ENCODE peak calls at places on chromosomes 4 and X, in nine cellular contexts. One of them, this sample, is unnamed.

GRCh38 chrX:6732101-6732500 is 197.2 kb upstream of the VCX3A start:
- DNase-seq in IMR-90: no peak
- DNase-seq in brain microvascular endothelial cell: no peak
- DNase-seq in CD8-positive, alpha-beta memory T cell: no peak
- DNase-seq in neural progenitor cell: no peak
- DNase-seq in AG04450: no peak
- DNase-seq in WERI-Rb-1: no peak
- DNase-seq in Panc1: no peak
- DNase-seq in aorta: no peak
- DNase-seq in this sample: no peak

GRCh38 chr4:28686618-28687017 is 1826.0 kb downstream of the STIM2 start:
- DNase-seq in brain microvascular endothelial cell: peak
- DNase-seq in IMR-90: peak
- DNase-seq in neural progenitor cell: peak
- DNase-seq in CD8-positive, alpha-beta memory T cell: no peak
- DNase-seq in aorta: no peak
- DNase-seq in WERI-Rb-1: peak
- DNase-seq in AG04450: no peak
- DNase-seq in Panc1: peak
- DNase-seq in this sample: peak

GRCh38 chr4:143397887-143398286 is 61.2 kb downstream of the GAB1 start:
- DNase-seq in neural progenitor cell: no peak
- DNase-seq in brain microvascular endothelial cell: no peak
- DNase-seq in WERI-Rb-1: no peak
- DNase-seq in Panc1: no peak
- DNase-seq in AG04450: no peak
- DNase-seq in CD8-positive, alpha-beta memory T cell: no peak
- DNase-seq in IMR-90: peak
- DNase-seq in aorta: no peak
- DNase-seq in this sample: no peak

GRCh38 chr4:30538794-30539193 is 181.4 kb upstream of the PCDH7 start:
- DNase-seq in aorta: no peak
- DNase-seq in IMR-90: no peak
- DNase-seq in brain microvascular endothelial cell: no peak
- DNase-seq in WERI-Rb-1: no peak
- DNase-seq in AG04450: no peak
- DNase-seq in CD8-positive, alpha-beta memory T cell: no peak
- DNase-seq in Panc1: no peak
- DNase-seq in neural progenitor cell: no peak
- DNase-seq in this sample: no peak

GRCh38 chr4:76001760-76002159 is 5.5 kb downstream of the CXCL9 start:
- DNase-seq in IMR-90: no peak
- DNase-seq in AG04450: no peak
- DNase-seq in CD8-positive, alpha-beta memory T cell: no peak
- DNase-seq in Panc1: no peak
- DNase-seq in brain microvascular endothelial cell: no peak
- DNase-seq in neural progenitor cell: no peak
- DNase-seq in aorta: no peak
- DNase-seq in WERI-Rb-1: no peak
- DNase-seq in this sample: no peak

GRCh38 chr4:81564025-81564424 is 92.3 kb upstream of the RASGEF1B start:
- DNase-seq in Panc1: no peak
- DNase-seq in aorta: no peak
- DNase-seq in neural progenitor cell: no peak
- DNase-seq in IMR-90: no peak
- DNase-seq in brain microvascular endothelial cell: no peak
- DNase-seq in CD8-positive, alpha-beta memory T cell: no peak
- DNase-seq in WERI-Rb-1: no peak
- DNase-seq in AG04450: no peak
- DNase-seq in this sample: no peak

GRCh38 chr4:1265351-1265750 is 16.4 kb upstream of the CTBP1 start:
- DNase-seq in AG04450: no peak
- DNase-seq in WERI-Rb-1: no peak
- DNase-seq in brain microvascular endothelial cell: no peak
- DNase-seq in Panc1: no peak
- DNase-seq in IMR-90: no peak
- DNase-seq in neural progenitor cell: no peak
- DNase-seq in CD8-positive, alpha-beta memory T cell: no peak
- DNase-seq in aorta: no peak
- DNase-seq in this sample: no peak

GRCh38 chr4:184237612-184238011 is 19.9 kb upstream of the ENPP6 start:
- DNase-seq in WERI-Rb-1: no peak
- DNase-seq in neural progenitor cell: no peak
- DNase-seq in CD8-positive, alpha-beta memory T cell: no peak
- DNase-seq in brain microvascular endothelial cell: no peak
- DNase-seq in AG04450: no peak
- DNase-seq in IMR-90: no peak
- DNase-seq in Panc1: no peak
- DNase-seq in aorta: no peak
- DNase-seq in this sample: no peak

GRCh38 chr4:89294583-89295244 is 12.9 kb downstream of the GPRIN3 start:
- DNase-seq in IMR-90: no peak
- DNase-seq in Panc1: no peak
- DNase-seq in AG04450: no peak
- DNase-seq in WERI-Rb-1: no peak
- DNase-seq in CD8-positive, alpha-beta memory T cell: no peak
- DNase-seq in brain microvascular endothelial cell: no peak
- DNase-seq in neural progenitor cell: no peak
- DNase-seq in aorta: no peak
- DNase-seq in this sample: no peak

GRCh38 chrX:9526965-9527364 is 62.1 kb downstream of the TBL1X start:
- DNase-seq in brain microvascular endothelial cell: no peak
- DNase-seq in AG04450: no peak
- DNase-seq in WERI-Rb-1: no peak
- DNase-seq in CD8-positive, alpha-beta memory T cell: no peak
- DNase-seq in IMR-90: no peak
- DNase-seq in neural progenitor cell: no peak
- DNase-seq in aorta: no peak
- DNase-seq in Panc1: no peak
- DNase-seq in this sample: no peak

GRCh38 chr4:3372933-3373465 is 68.8 kb upstream of the HGFAC start:
- DNase-seq in neural progenitor cell: no peak
- DNase-seq in brain microvascular endothelial cell: no peak
- DNase-seq in Panc1: no peak
- DNase-seq in IMR-90: no peak
- DNase-seq in CD8-positive, alpha-beta memory T cell: no peak
- DNase-seq in aorta: peak
- DNase-seq in WERI-Rb-1: no peak
- DNase-seq in AG04450: no peak
- DNase-seq in this sample: no peak

GRCh38 chr4:3373468-3373867 is 68.3 kb upstream of the HGFAC start:
- DNase-seq in brain microvascular endothelial cell: no peak
- DNase-seq in neural progenitor cell: no peak
- DNase-seq in IMR-90: no peak
- DNase-seq in WERI-Rb-1: no peak
- DNase-seq in aorta: no peak
- DNase-seq in AG04450: no peak
- DNase-seq in Panc1: no peak
- DNase-seq in CD8-positive, alpha-beta memory T cell: no peak
- DNase-seq in this sample: no peak

GRCh38 chr4:3371581-3372001 is 70.2 kb upstream of the HGFAC start:
- DNase-seq in neural progenitor cell: peak
- DNase-seq in IMR-90: peak
- DNase-seq in AG04450: no peak
- DNase-seq in CD8-positive, alpha-beta memory T cell: no peak
- DNase-seq in aorta: no peak
- DNase-seq in WERI-Rb-1: no peak
- DNase-seq in Panc1: no peak
- DNase-seq in brain microvascular endothelial cell: no peak
- DNase-seq in this sample: no peak

GRCh38 chr4:3371038-3371437 is 70.7 kb upstream of the HGFAC start:
- DNase-seq in CD8-positive, alpha-beta memory T cell: no peak
- DNase-seq in Panc1: no peak
- DNase-seq in aorta: no peak
- DNase-seq in IMR-90: no peak
- DNase-seq in neural progenitor cell: peak
- DNase-seq in brain microvascular endothelial cell: no peak
- DNase-seq in WERI-Rb-1: no peak
- DNase-seq in AG04450: no peak
- DNase-seq in this sample: no peak

DNA sequence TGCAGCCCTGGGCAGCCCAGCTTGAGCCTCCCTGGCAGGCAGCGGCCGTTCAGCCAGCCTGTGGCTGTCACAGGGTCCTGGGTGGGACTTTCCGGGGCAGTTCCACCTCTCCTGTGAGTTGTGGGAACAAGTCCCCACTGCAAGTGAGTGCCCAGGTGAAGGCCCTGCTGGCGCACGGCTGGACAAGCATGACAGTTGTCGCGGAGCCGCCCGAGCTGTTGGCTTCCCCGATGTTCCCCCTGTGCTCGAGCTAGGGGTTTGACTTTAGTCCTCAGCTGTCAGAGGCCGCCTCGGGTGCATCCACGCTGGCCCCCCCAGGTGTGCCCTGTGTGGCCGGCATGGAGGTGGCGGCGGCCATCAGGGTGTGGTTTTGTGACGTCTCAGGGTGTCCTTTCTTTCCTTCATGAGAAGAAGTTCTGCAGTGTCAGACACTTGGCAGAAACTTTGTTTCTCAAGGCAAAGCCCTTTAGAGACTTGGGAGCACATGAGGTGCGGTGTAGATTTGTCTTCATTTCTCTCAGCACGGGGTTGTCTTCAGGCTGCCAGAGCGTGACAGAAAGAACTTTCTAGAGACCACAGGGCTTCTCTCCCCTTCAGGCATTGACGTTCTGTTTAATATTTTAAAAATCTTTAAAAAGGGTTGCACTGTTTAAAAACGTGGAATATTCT is 69.4 kb upstream of the HGFAC start:
- DNase-seq in IMR-90: no peak
- DNase-seq in aorta: no peak
- DNase-seq in brain microvascular endothelial cell: no peak
- DNase-seq in neural progenitor cell: no peak
- DNase-seq in AG04450: no peak
- DNase-seq in Panc1: no peak
- DNase-seq in CD8-positive, alpha-beta memory T cell: no peak
- DNase-seq in WERI-Rb-1: no peak
- DNase-seq in this sample: no peak
- H3K4me3 ChIP-seq in IMR-90: no peak
- H3K4me3 ChIP-seq in aorta: no peak
- H3K4me3 ChIP-seq in brain microvascular endothelial cell: no peak
- H3K4me3 ChIP-seq in neural progenitor cell: no peak
- H3K4me3 ChIP-seq in AG04450: no peak
- H3K4me3 ChIP-seq in Panc1: no peak
- H3K4me3 ChIP-seq in CD8-positive, alpha-beta memory T cell: no peak
- H3K4me3 ChIP-seq in WERI-Rb-1: no peak
- H3K4me3 ChIP-seq in this sample: no peak

GRCh38 chrX:72271091-72271490 is 6.0 kb downstream of the RPS4X start:
- DNase-seq in brain microvascular endothelial cell: no peak
- DNase-seq in CD8-positive, alpha-beta memory T cell: no peak
- DNase-seq in Panc1: no peak
- DNase-seq in IMR-90: no peak
- DNase-seq in AG04450: no peak
- DNase-seq in WERI-Rb-1: no peak
- DNase-seq in neural progenitor cell: no peak
- DNase-seq in aorta: no peak
- DNase-seq in this sample: no peak

GRCh38 chrX:72274526-72274925 is 2.5 kb downstream of the RPS4X start:
- DNase-seq in aorta: no peak
- DNase-seq in WERI-Rb-1: no peak
- DNase-seq in AG04450: no peak
- DNase-seq in CD8-positive, alpha-beta memory T cell: no peak
- DNase-seq in neural progenitor cell: no peak
- DNase-seq in Panc1: no peak
- DNase-seq in IMR-90: no peak
- DNase-seq in brain microvascular endothelial cell: no peak
- DNase-seq in this sample: no peak

GRCh38 chrX:72272868-72273267 is 4.2 kb downstream of the RPS4X start:
- DNase-seq in CD8-positive, alpha-beta memory T cell: no peak
- DNase-seq in aorta: no peak
- DNase-seq in IMR-90: peak
- DNase-seq in AG04450: no peak
- DNase-seq in brain microvascular endothelial cell: peak
- DNase-seq in WERI-Rb-1: no peak
- DNase-seq in Panc1: no peak
- DNase-seq in neural progenitor cell: no peak
- DNase-seq in this sample: no peak

GRCh38 chrX:72271812-72272211 is 5.2 kb downstream of the RPS4X start:
- DNase-seq in brain microvascular endothelial cell: no peak
- DNase-seq in WERI-Rb-1: no peak
- DNase-seq in AG04450: no peak
- DNase-seq in neural progenitor cell: no peak
- DNase-seq in Panc1: no peak
- DNase-seq in aorta: no peak
- DNase-seq in CD8-positive, alpha-beta memory T cell: no peak
- DNase-seq in IMR-90: no peak
- DNase-seq in this sample: no peak

DNA sequence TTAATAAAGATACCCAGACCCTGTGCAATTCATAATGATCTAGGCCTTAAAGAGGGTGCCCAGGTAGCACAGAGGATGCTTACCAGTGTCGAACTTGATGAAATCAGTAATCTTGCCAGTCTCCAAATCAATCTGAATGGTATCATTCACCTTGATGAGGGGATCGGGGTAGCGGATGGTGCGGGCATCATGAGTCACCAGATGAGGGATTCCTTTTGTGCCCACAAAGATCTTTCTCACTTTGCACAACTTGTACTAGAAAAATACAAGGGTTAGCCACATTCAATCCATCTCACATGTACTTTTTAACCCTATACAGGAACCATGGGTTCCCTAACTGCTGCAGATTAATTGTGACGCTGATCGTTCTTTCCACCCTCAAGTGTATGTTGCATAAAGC is 3.3 kb downstream of the RPS4X start:
- DNase-seq in Panc1: no peak
- DNase-seq in IMR-90: no peak
- DNase-seq in brain microvascular endothelial cell: no peak
- DNase-seq in CD8-positive, alpha-beta memory T cell: no peak
- DNase-seq in neural progenitor cell: no peak
- DNase-seq in WERI-Rb-1: no peak
- DNase-seq in AG04450: no peak
- DNase-seq in aorta: no peak
- DNase-seq in this sample: no peak
- H3K4me3 ChIP-seq in Panc1: peak
- H3K4me3 ChIP-seq in IMR-90: no peak
- H3K4me3 ChIP-seq in brain microvascular endothelial cell: peak
- H3K4me3 ChIP-seq in CD8-positive, alpha-beta memory T cell: no peak
- H3K4me3 ChIP-seq in neural progenitor cell: no peak
- H3K4me3 ChIP-seq in WERI-Rb-1: no peak
- H3K4me3 ChIP-seq in AG04450: no peak
- H3K4me3 ChIP-seq in aorta: no peak
- H3K4me3 ChIP-seq in this sample: no peak

GRCh38 chr4:52968241-52968640 is 106.1 kb downstream of the RASL11B start:
- DNase-seq in brain microvascular endothelial cell: no peak
- DNase-seq in aorta: no peak
- DNase-seq in WERI-Rb-1: no peak
- DNase-seq in IMR-90: no peak
- DNase-seq in Panc1: no peak
- DNase-seq in neural progenitor cell: no peak
- DNase-seq in AG04450: no peak
- DNase-seq in CD8-positive, alpha-beta memory T cell: no peak
- DNase-seq in this sample: no peak
- H3K4me3 ChIP-seq in brain microvascular endothelial cell: no peak
- H3K4me3 ChIP-seq in aorta: no peak
- H3K4me3 ChIP-seq in WERI-Rb-1: no peak
- H3K4me3 ChIP-seq in IMR-90: no peak
- H3K4me3 ChIP-seq in Panc1: no peak
- H3K4me3 ChIP-seq in neural progenitor cell: no peak
- H3K4me3 ChIP-seq in AG04450: no peak
- H3K4me3 ChIP-seq in CD8-positive, alpha-beta memory T cell: no peak
- H3K4me3 ChIP-seq in this sample: no peak

GRCh38 chrX:13008189-13008533 is 33.3 kb downstream of the TMSB4X start:
- DNase-seq in AG04450: no peak
- DNase-seq in brain microvascular endothelial cell: no peak
- DNase-seq in WERI-Rb-1: no peak
- DNase-seq in Panc1: no peak
- DNase-seq in neural progenitor cell: no peak
- DNase-seq in IMR-90: peak
- DNase-seq in aorta: no peak
- DNase-seq in CD8-positive, alpha-beta memory T cell: no peak
- DNase-seq in this sample: no peak
- H3K4me3 ChIP-seq in AG04450: no peak
- H3K4me3 ChIP-seq in brain microvascular endothelial cell: no peak
- H3K4me3 ChIP-seq in WERI-Rb-1: no peak
- H3K4me3 ChIP-seq in Panc1: no peak
- H3K4me3 ChIP-seq in neural progenitor cell: no peak
- H3K4me3 ChIP-seq in IMR-90: no peak
- H3K4me3 ChIP-seq in aorta: no peak
- H3K4me3 ChIP-seq in CD8-positive, alpha-beta memory T cell: no peak
- H3K4me3 ChIP-seq in this sample: no peak